ENCODE peak calls at places on chromosomes 12 and 14, in eight cellular contexts. One of them, this sample, is unnamed. For H3K9me3, the result is how much of the 10 kb centered on the place peaks cover.

GRCh38 chr12:46264057-46264456 is 4.8 kb downstream of the SLC38A1 start:
- DNase-seq in left ventricle myocardium inferior: no peak
- DNase-seq in Peyer's patch: no peak
- DNase-seq in endodermal cell: no peak
- DNase-seq in fibroblast of lung: peak
- DNase-seq in heart left ventricle: no peak
- DNase-seq in psoas muscle: no peak
- DNase-seq in IMR-90: peak
- DNase-seq in this sample: no peak

GRCh38 chr12:85949253-85949652 is 75.2 kb downstream of the NTS start:
- DNase-seq in left ventricle myocardium inferior: no peak
- DNase-seq in Peyer's patch: no peak
- DNase-seq in endodermal cell: peak
- DNase-seq in fibroblast of lung: no peak
- DNase-seq in heart left ventricle: no peak
- DNase-seq in psoas muscle: no peak
- DNase-seq in IMR-90: no peak
- DNase-seq in this sample: no peak

GRCh38 chr12:14216405-14217294 is 148.8 kb upstream of the ATF7IP start:
- DNase-seq in left ventricle myocardium inferior: no peak
- DNase-seq in Peyer's patch: no peak
- DNase-seq in endodermal cell: no peak
- DNase-seq in fibroblast of lung: peak
- DNase-seq in heart left ventricle: no peak
- DNase-seq in psoas muscle: no peak
- DNase-seq in IMR-90: peak
- DNase-seq in this sample: no peak

GRCh38 chr12:113298861-113299545 is 35.9 kb downstream of the SLC8B1 start:
- DNase-seq in left ventricle myocardium inferior: peak
- DNase-seq in Peyer's patch: no peak
- DNase-seq in endodermal cell: peak
- DNase-seq in fibroblast of lung: peak
- DNase-seq in heart left ventricle: peak
- DNase-seq in psoas muscle: peak
- DNase-seq in IMR-90: no peak
- DNase-seq in this sample: no peak

GRCh38 chr12:116406529-116406928 is 129.0 kb upstream of the MED13L start:
- DNase-seq in left ventricle myocardium inferior: peak
- DNase-seq in Peyer's patch: no peak
- DNase-seq in endodermal cell: peak
- DNase-seq in fibroblast of lung: no peak
- DNase-seq in heart left ventricle: peak
- DNase-seq in psoas muscle: peak
- DNase-seq in IMR-90: peak
- DNase-seq in this sample: peak

GRCh38 chr12:44405267-44405666 is 470.8 kb downstream of the NELL2 start:
- DNase-seq in left ventricle myocardium inferior: no peak
- DNase-seq in Peyer's patch: no peak
- DNase-seq in endodermal cell: peak
- DNase-seq in fibroblast of lung: no peak
- DNase-seq in heart left ventricle: no peak
- DNase-seq in psoas muscle: no peak
- DNase-seq in IMR-90: no peak
- DNase-seq in this sample: no peak

GRCh38 chr12:7012024-7012607 is 6.2 kb downstream of the LPCAT3 start:
- DNase-seq in left ventricle myocardium inferior: no peak
- DNase-seq in Peyer's patch: no peak
- DNase-seq in endodermal cell: no peak
- DNase-seq in fibroblast of lung: no peak
- DNase-seq in heart left ventricle: no peak
- DNase-seq in psoas muscle: no peak
- DNase-seq in IMR-90: no peak
- DNase-seq in this sample: no peak

GRCh38 chr12:100234166-100234565 is 32.7 kb downstream of the DEPDC4 start:
- DNase-seq in left ventricle myocardium inferior: no peak
- DNase-seq in Peyer's patch: no peak
- DNase-seq in endodermal cell: no peak
- DNase-seq in fibroblast of lung: peak
- DNase-seq in heart left ventricle: no peak
- DNase-seq in psoas muscle: no peak
- DNase-seq in IMR-90: peak
- DNase-seq in this sample: no peak

GRCh38 chr14:85599939-85600338 is 70.0 kb downstream of the FLRT2 start:
- DNase-seq in left ventricle myocardium inferior: no peak
- DNase-seq in Peyer's patch: no peak
- DNase-seq in endodermal cell: no peak
- DNase-seq in fibroblast of lung: peak
- DNase-seq in heart left ventricle: no peak
- DNase-seq in psoas muscle: no peak
- DNase-seq in IMR-90: peak
- DNase-seq in this sample: no peak

GRCh38 chr12:18323159-18323558 is 61.8 kb downstream of the PIK3C2G start:
- DNase-seq in left ventricle myocardium inferior: no peak
- DNase-seq in Peyer's patch: no peak
- DNase-seq in endodermal cell: no peak
- DNase-seq in fibroblast of lung: peak
- DNase-seq in heart left ventricle: no peak
- DNase-seq in psoas muscle: no peak
- DNase-seq in IMR-90: peak
- DNase-seq in this sample: no peak

GRCh38 chr14:97634786-97635185 is 837.6 kb downstream of the VRK1 start:
- DNase-seq in left ventricle myocardium inferior: no peak
- DNase-seq in Peyer's patch: no peak
- DNase-seq in endodermal cell: no peak
- DNase-seq in fibroblast of lung: no peak
- DNase-seq in heart left ventricle: no peak
- DNase-seq in psoas muscle: no peak
- DNase-seq in IMR-90: no peak
- DNase-seq in this sample: no peak

GRCh38 chr12:65051196-65051595 is 69.9 kb downstream of the WIF1 start:
- DNase-seq in left ventricle myocardium inferior: no peak
- DNase-seq in Peyer's patch: no peak
- DNase-seq in endodermal cell: no peak
- DNase-seq in fibroblast of lung: no peak
- DNase-seq in heart left ventricle: no peak
- DNase-seq in psoas muscle: no peak
- DNase-seq in IMR-90: no peak
- DNase-seq in this sample: no peak

GRCh38 chr12:25186038-25186787 is 8.7 kb downstream of the DNAI7 start:
- DNase-seq in left ventricle myocardium inferior: no peak
- DNase-seq in Peyer's patch: no peak
- DNase-seq in endodermal cell: no peak
- DNase-seq in fibroblast of lung: no peak
- DNase-seq in heart left ventricle: no peak
- DNase-seq in psoas muscle: no peak
- DNase-seq in IMR-90: no peak
- DNase-seq in this sample: no peak

DNA sequence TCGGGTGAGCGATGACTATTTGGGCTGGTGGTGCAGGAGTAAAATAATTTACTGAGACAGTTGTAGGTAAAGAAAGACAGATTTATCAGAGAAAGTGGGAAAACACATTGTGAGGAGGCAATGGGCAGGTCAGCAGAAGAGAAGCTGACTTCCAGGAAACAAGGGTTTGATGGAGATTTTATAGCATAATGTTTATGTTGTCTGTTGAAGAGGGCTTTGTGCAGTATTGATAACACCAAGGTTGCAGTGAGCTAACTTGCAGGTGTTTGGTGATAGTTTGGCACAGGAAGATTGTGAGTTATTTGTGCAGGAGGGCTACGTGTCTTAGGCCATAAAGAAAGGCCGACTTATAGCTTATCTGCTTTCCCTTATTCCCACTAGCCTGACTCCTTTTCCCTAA is 72.2 kb downstream of the DHRS2 start:
- DNase-seq in left ventricle myocardium inferior: no peak
- DNase-seq in Peyer's patch: no peak
- DNase-seq in endodermal cell: no peak
- DNase-seq in fibroblast of lung: no peak
- DNase-seq in heart left ventricle: no peak
- DNase-seq in psoas muscle: no peak
- DNase-seq in IMR-90: no peak
- DNase-seq in this sample: no peak
- H3K9me3 ChIP-seq in left ventricle myocardium inferior: under half
- H3K9me3 ChIP-seq in Peyer's patch: under half
- H3K9me3 ChIP-seq in endodermal cell: half or more
- H3K9me3 ChIP-seq in fibroblast of lung: under half
- H3K9me3 ChIP-seq in heart left ventricle: under half
- H3K9me3 ChIP-seq in psoas muscle: under half
- H3K9me3 ChIP-seq in IMR-90: under half
- H3K9me3 ChIP-seq in this sample: under half

GRCh38 chr12:81461163-81461562 is 298.0 kb downstream of the PPFIA2 start:
- DNase-seq in left ventricle myocardium inferior: no peak
- DNase-seq in Peyer's patch: no peak
- DNase-seq in endodermal cell: no peak
- DNase-seq in fibroblast of lung: no peak
- DNase-seq in heart left ventricle: no peak
- DNase-seq in psoas muscle: no peak
- DNase-seq in IMR-90: no peak
- DNase-seq in this sample: no peak
- TF ChIP-seq CTCF in left ventricle myocardium inferior: no peak
- TF ChIP-seq CTCF in Peyer's patch: no peak
- TF ChIP-seq CTCF in endodermal cell: peak
- TF ChIP-seq CTCF in fibroblast of lung: no peak
- TF ChIP-seq CTCF in heart left ventricle: no peak
- TF ChIP-seq CTCF in psoas muscle: no peak
- TF ChIP-seq CTCF in IMR-90: no peak
- TF ChIP-seq CTCF in this sample: no peak

GRCh38 chr14:72907327-72907826 is 13.5 kb upstream of the DPF3 start:
- DNase-seq in left ventricle myocardium inferior: no peak
- DNase-seq in Peyer's patch: no peak
- DNase-seq in endodermal cell: no peak
- DNase-seq in fibroblast of lung: peak
- DNase-seq in heart left ventricle: no peak
- DNase-seq in psoas muscle: no peak
- DNase-seq in IMR-90: no peak
- DNase-seq in this sample: no peak
- H3K27ac ChIP-seq in left ventricle myocardium inferior: peak
- H3K27ac ChIP-seq in Peyer's patch: no peak
- H3K27ac ChIP-seq in endodermal cell: no peak
- H3K27ac ChIP-seq in fibroblast of lung: no peak
- H3K27ac ChIP-seq in heart left ventricle: no peak
- H3K27ac ChIP-seq in psoas muscle: no peak
- H3K27ac ChIP-seq in IMR-90: no peak
- H3K27ac ChIP-seq in this sample: no peak

GRCh38 chr14:87082917-87083316 is 910.1 kb downstream of the GALC start:
- DNase-seq in left ventricle myocardium inferior: no peak
- DNase-seq in Peyer's patch: no peak
- DNase-seq in endodermal cell: no peak
- DNase-seq in fibroblast of lung: no peak
- DNase-seq in heart left ventricle: no peak
- DNase-seq in psoas muscle: no peak
- DNase-seq in IMR-90: no peak
- DNase-seq in this sample: no peak

GRCh38 chr14:87076146-87076545 is 916.8 kb downstream of the GALC start:
- DNase-seq in left ventricle myocardium inferior: no peak
- DNase-seq in Peyer's patch: no peak
- DNase-seq in endodermal cell: no peak
- DNase-seq in fibroblast of lung: no peak
- DNase-seq in heart left ventricle: no peak
- DNase-seq in psoas muscle: no peak
- DNase-seq in IMR-90: no peak
- DNase-seq in this sample: no peak

GRCh38 chr14:87084908-87085307 is 908.1 kb downstream of the GALC start:
- DNase-seq in left ventricle myocardium inferior: no peak
- DNase-seq in Peyer's patch: no peak
- DNase-seq in endodermal cell: no peak
- DNase-seq in fibroblast of lung: no peak
- DNase-seq in heart left ventricle: no peak
- DNase-seq in psoas muscle: no peak
- DNase-seq in IMR-90: no peak
- DNase-seq in this sample: no peak

GRCh38 chr14:87081004-87081403 is 912.0 kb downstream of the GALC start:
- DNase-seq in left ventricle myocardium inferior: no peak
- DNase-seq in Peyer's patch: no peak
- DNase-seq in endodermal cell: no peak
- DNase-seq in fibroblast of lung: no peak
- DNase-seq in heart left ventricle: no peak
- DNase-seq in psoas muscle: no peak
- DNase-seq in IMR-90: no peak
- DNase-seq in this sample: no peak
- H3K9me3 ChIP-seq in left ventricle myocardium inferior: under half
- H3K9me3 ChIP-seq in Peyer's patch: under half
- H3K9me3 ChIP-seq in endodermal cell: under half
- H3K9me3 ChIP-seq in fibroblast of lung: under half
- H3K9me3 ChIP-seq in heart left ventricle: under half
- H3K9me3 ChIP-seq in psoas muscle: under half
- H3K9me3 ChIP-seq in IMR-90: under half
- H3K9me3 ChIP-seq in this sample: under half